ENCODE peak calls at places on chromosomes 11 and 22, in eight cellular contexts. Y is psoas muscle, R is breast epithelium, V is GM20000, P is stomach, A is cardiac fibroblast, U is HL-60, Q is coronary artery. J is an unnamed sample.

GRCh38 chr22:46013460-46014416 is 36.8 kb upstream of the WNT7B start:
- DNase-seq in Y (peak), V (peak), A (peak), U (peak), Q (peak), R (peak), P (peak), J (peak)

GRCh38 chr11:19437760-19438159 is 197.0 kb upstream of the E2F8 start:
- DNase-seq in Y (no peak), U (no peak), A (peak), Q (no peak), R (no peak), P (no peak), V (no peak), J (no peak)

GRCh38 chr22:47165338-47165931 is 403.0 kb downstream of the TBC1D22A start:
- DNase-seq in A (no peak), Q (peak), V (no peak), Y (no peak), P (no peak), R (peak), U (no peak), J (no peak)

GRCh38 chr11:8533332-8533731 is 60.7 kb downstream of the STK33 start:
- DNase-seq in A (no peak), Q (no peak), Y (no peak), U (no peak), P (no peak), V (peak), R (no peak), J (no peak)

GRCh38 chr22:43302462-43303109 is 40.6 kb downstream of the SCUBE1 start:
- DNase-seq in Y (no peak), V (no peak), U (no peak), A (no peak), P (no peak), R (no peak), Q (no peak), J (no peak)

GRCh38 chr11:12017243-12017678 is 8.8 kb upstream of the DKK3 start:
- DNase-seq in V (no peak), A (peak), Y (no peak), P (no peak), R (no peak), Q (no peak), U (no peak), J (no peak)

GRCh38 chr22:41998361-41999261 is at the start of gene WBP2NL:
- DNase-seq in R (peak), Q (no peak), Y (peak), A (peak), V (peak), U (peak), P (peak), J (peak)

GRCh38 chr11:123564225-123564624 is 90.2 kb downstream of the SCN3B start:
- DNase-seq in A (no peak), P (no peak), Q (no peak), Y (no peak), V (no peak), U (peak), R (no peak), J (no peak)

GRCh38 chr22:45597460-45598192 is 74.0 kb upstream of the ATXN10 start:
- DNase-seq in V (no peak), U (peak), P (peak), Q (no peak), R (no peak), A (no peak), Y (peak), J (no peak)

GRCh38 chr22:22369962-22370265 is 125.3 kb downstream of the VPREB1 start:
- DNase-seq in A (no peak), Y (no peak), P (no peak), R (no peak), U (no peak), V (no peak), Q (no peak), J (no peak)

GRCh38 chr22:22374163-22374562 is 129.6 kb downstream of the VPREB1 start:
- DNase-seq in Q (no peak), R (no peak), V (no peak), A (no peak), Y (no peak), U (no peak), P (no peak), J (no peak)

GRCh38 chr22:22372063-22372462 is 127.5 kb downstream of the VPREB1 start:
- DNase-seq in P (no peak), Y (no peak), V (no peak), R (no peak), Q (no peak), A (no peak), U (no peak), J (no peak)

GRCh38 chr22:22368516-22368915 is 123.9 kb downstream of the VPREB1 start:
- DNase-seq in U (no peak), P (no peak), R (no peak), A (no peak), Y (no peak), Q (no peak), V (no peak), J (no peak)

GRCh38 chr22:22371031-22371541 is 126.5 kb downstream of the VPREB1 start:
- DNase-seq in Q (no peak), R (no peak), V (no peak), U (no peak), A (no peak), Y (no peak), P (no peak), J (no peak)
- TF ChIP-seq CTCF in Q (no peak), R (no peak), V (no peak), U (no peak), A (no peak), Y (no peak), P (no peak), J (no peak)

DNA sequence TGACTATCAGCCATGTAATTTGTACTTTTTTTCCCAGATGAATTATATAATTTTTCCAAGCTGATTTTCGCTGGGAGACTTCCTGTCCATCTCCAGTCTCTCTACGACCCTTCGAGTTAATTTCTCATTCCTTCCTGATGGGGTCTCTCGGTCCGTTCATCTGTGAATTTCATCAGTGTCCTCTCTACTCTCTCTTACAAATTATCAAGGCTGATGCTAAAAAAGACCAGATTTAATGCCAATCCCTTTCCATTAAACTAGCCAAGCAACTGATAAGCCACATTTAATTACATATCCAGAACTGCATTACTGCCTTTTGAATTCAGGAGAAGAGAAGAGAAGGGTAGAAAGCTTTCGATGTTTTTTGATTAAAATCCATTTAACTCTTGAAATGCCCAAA is 25.8 kb downstream of the VSIG10L2 start:
- DNase-seq in R (no peak), V (no peak), Y (no peak), A (no peak), P (no peak), U (no peak), Q (no peak), J (no peak)
- TF ChIP-seq CTCF in R (no peak), V (no peak), Y (no peak), A (no peak), P (no peak), U (no peak), Q (no peak), J (no peak)

GRCh38 chr11:107563702-107564101 is 1.8 kb downstream of the ALKBH8 start:
- DNase-seq in R (no peak), P (no peak), Y (peak), U (peak), Q (no peak), V (peak), A (peak), J (no peak)
- TF ChIP-seq CTCF in R (peak), P (peak), Y (peak), U (peak), Q (peak), V (no peak), A (peak), J (peak)

GRCh38 chr22:49959782-49960158 is 802 bp upstream of the PIM3 start:
- DNase-seq in U (no peak), A (peak), Y (peak), R (no peak), P (peak), Q (no peak), V (no peak), J (no peak)
- TF ChIP-seq CTCF in U (no peak), A (no peak), Y (no peak), R (peak), P (no peak), Q (no peak), V (no peak), J (no peak)

GRCh38 chr11:114738954-114739353 is 60.6 kb downstream of the NXPE2 start:
- DNase-seq in U (peak), V (peak), P (peak), A (peak), Q (no peak), Y (no peak), R (no peak), J (no peak)

DNA sequence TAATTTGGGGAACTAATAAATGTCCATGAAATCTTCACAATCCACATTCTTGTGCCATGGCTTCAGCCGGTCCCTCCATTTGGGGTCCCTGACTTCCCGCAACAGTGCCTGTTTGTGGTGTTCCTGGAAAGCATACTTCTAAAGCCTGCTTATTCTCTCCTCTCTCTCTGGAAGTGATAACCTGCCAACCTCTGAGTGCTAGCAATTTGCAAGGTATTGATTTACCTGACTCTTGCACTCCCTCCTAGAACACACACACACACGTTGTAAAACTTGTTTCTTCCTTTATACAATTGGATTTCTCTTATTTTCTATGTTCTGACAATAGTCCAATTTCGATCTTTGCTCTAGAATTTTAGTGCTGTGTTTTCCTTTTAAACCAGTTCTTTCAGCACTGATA is 58.5 kb downstream of the NXPE2 start:
- DNase-seq in P (no peak), A (no peak), R (no peak), U (no peak), V (no peak), Y (no peak), Q (no peak), J (no peak)
- TF ChIP-seq CTCF in P (no peak), A (no peak), R (no peak), U (no peak), V (no peak), Y (no peak), Q (no peak), J (no peak)

J was measured in D721Med.